ENCODE peak calls at places on chromosomes 3 and 15, in six cellular contexts. E is left lung, K is brain microvascular endothelial cell, A is heart left ventricle, B is Caco-2, P is left ventricle myocardium inferior. H is an unnamed sample.
A peak's percentile ranks its signal among the peaks of the same experiment; 100 is the strongest.

GRCh38 chr15:71357357-71357756 is 242.1 kb downstream of the THSD4 start:
- DNase-seq in E (no peak), K (no peak), A (peak; percentile 59), B (no peak), P (peak; percentile 51), H (no peak)

GRCh38 chr3:176431986-176432385 is 765.3 kb downstream of the TBL1XR1 start:
- DNase-seq in E (no peak), K (peak; percentile 25), A (no peak), B (no peak), P (no peak), H (no peak)

GRCh38 chr15:92043283-92043682 is 189.8 kb downstream of the SLCO3A1 start:
- DNase-seq in E (no peak), K (no peak), A (no peak), B (no peak), P (no peak), H (peak; percentile 52)

GRCh38 chr3:141561426-141562034 is 74.7 kb downstream of the RASA2 start:
- DNase-seq in E (no peak), K (peak; percentile 25), A (peak; percentile 24), B (peak; percentile 69), P (no peak), H (peak; percentile 70)

GRCh38 chr3:39396690-39397089 is 9.8 kb upstream of the RPSA start:
- DNase-seq in E (no peak), K (no peak), A (no peak), B (no peak), P (no peak), H (no peak)

GRCh38 chr3:53921296-53921695 is 29.6 kb upstream of the SELENOK start:
- DNase-seq in E (no peak), K (peak; percentile 6), A (no peak), B (no peak), P (no peak), H (peak; percentile 18)

GRCh38 chr3:132661120-132661519 is 991 bp downstream of the UBA5 start:
- DNase-seq in E (no peak), K (no peak), A (no peak), B (no peak), P (no peak), H (peak; percentile 20)

GRCh38 chr3:79040701-79041100 is 727.1 kb downstream of the ROBO1 start:
- DNase-seq in E (no peak), K (peak; percentile 93), A (no peak), B (no peak), P (no peak), H (peak; percentile 94)

GRCh38 chr15:69713726-69714559 is 261.3 kb downstream of the RPLP1 start:
- DNase-seq in E (no peak), K (no peak), A (no peak), B (no peak), P (no peak), H (peak; percentile 18)

GRCh38 chr3:62622553-62623174 is 249.3 kb upstream of the FEZF2 start:
- DNase-seq in E (no peak), K (peak; percentile 38), A (no peak), B (peak; percentile 44), P (no peak), H (peak; percentile 74)

GRCh38 chr15:28006116-28006911 is 92.8 kb downstream of the OCA2 start:
- DNase-seq in E (peak; percentile 28), K (no peak), A (no peak), B (no peak), P (no peak), H (peak; percentile 37)

GRCh38 chr3:156787926-156788663 is 38.1 kb upstream of the LEKR1 start:
- DNase-seq in E (no peak), K (peak; percentile 97), A (no peak), B (no peak), P (no peak), H (peak; percentile 98)

GRCh38 chr15:74170083-74170844 is 3.2 kb upstream of the ISLR start:
- DNase-seq in E (no peak), K (no peak), A (no peak), B (no peak), P (no peak), H (no peak)

GRCh38 chr3:143265501-143266070 is 146.0 kb downstream of the CHST2 start:
- DNase-seq in E (no peak), K (no peak), A (no peak), B (no peak), P (no peak), H (no peak)

GRCh38 chr15:55695432-55695831 is 47.5 kb downstream of the PRTG start:
- DNase-seq in E (no peak), K (no peak), A (no peak), B (no peak), P (no peak), H (no peak)

GRCh38 chr3:44899683-44900367 is 25.4 kb downstream of the TGM4 start:
- DNase-seq in E (no peak), K (no peak), A (no peak), B (no peak), P (no peak), H (peak; percentile 25)

GRCh38 chr3:53195602-53196574 is 34.9 kb downstream of the PRKCD start:
- DNase-seq in E (peak; percentile 91), K (no peak), A (peak; percentile 46), B (peak; percentile 65), P (peak; percentile 41), H (no peak)

GRCh38 chr15:32818758-32819405 is 101.1 kb downstream of the GREM1 start:
- DNase-seq in E (no peak), K (no peak), A (no peak), B (no peak), P (no peak), H (no peak)

GRCh38 chr3:10600159-10601125 is 95.1 kb upstream of the ATP2B2 start:
- DNase-seq in E (no peak), K (no peak), A (no peak), B (no peak), P (no peak), H (no peak)

GRCh38 chr3:30341079-30341478 is 265.3 kb upstream of the TGFBR2 start:
- DNase-seq in E (no peak), K (no peak), A (no peak), B (no peak), P (no peak), H (no peak)

GRCh38 chr3:29345923-29346322 is 65.1 kb downstream of the RBMS3 start:
- DNase-seq in E (peak; percentile 5), K (no peak), A (no peak), B (no peak), P (no peak), H (no peak)

GRCh38 chr3:126827121-126827520 is 123.1 kb downstream of the CHCHD6 start:
- DNase-seq in E (no peak), K (no peak), A (no peak), B (no peak), P (peak; percentile 54), H (no peak)

GRCh38 chr3:21477896-21478295 is 273.1 kb downstream of the ZNF385D start:
- DNase-seq in E (no peak), K (no peak), A (no peak), B (no peak), P (no peak), H (no peak)

GRCh38 chr3:57446318-57446841 is 97.8 kb downstream of the DNAH12 start:
- DNase-seq in E (no peak), K (peak; percentile 12), A (no peak), B (no peak), P (no peak), H (no peak)

GRCh38 chr3:142151240-142151639 is 1.9 kb upstream of the TFDP2 start:
- DNase-seq in E (no peak), K (no peak), A (no peak), B (no peak), P (no peak), H (no peak)

GRCh38 chr3:147378186-147378503 is 28.2 kb downstream of the ZIC4 start:
- DNase-seq in E (no peak), K (no peak), A (no peak), B (no peak), P (no peak), H (no peak)
- H3K27me3 ChIP-seq in E (peaks cover 100% of the 10 kb centered on the region), K (no peaks in the 10 kb centered on the region), A (peaks cover 97% of the 10 kb centered on the region), B (no peaks in the 10 kb centered on the region), P (peaks cover 100% of the 10 kb centered on the region), H (peaks cover 25% of the 10 kb centered on the region)

GRCh38 chr15:29593086-29593485 is 229.2 kb downstream of the TJP1 start:
- DNase-seq in E (no peak), K (no peak), A (no peak), B (no peak), P (no peak), H (no peak)

GRCh38 chr15:29589975-29590374 is 232.3 kb downstream of the TJP1 start:
- DNase-seq in E (no peak), K (no peak), A (no peak), B (no peak), P (no peak), H (no peak)

GRCh38 chr15:29596266-29596665 is 226.0 kb downstream of the TJP1 start:
- DNase-seq in E (no peak), K (peak; percentile 79), A (no peak), B (peak; percentile 21), P (no peak), H (peak; percentile 38)

DNA sequence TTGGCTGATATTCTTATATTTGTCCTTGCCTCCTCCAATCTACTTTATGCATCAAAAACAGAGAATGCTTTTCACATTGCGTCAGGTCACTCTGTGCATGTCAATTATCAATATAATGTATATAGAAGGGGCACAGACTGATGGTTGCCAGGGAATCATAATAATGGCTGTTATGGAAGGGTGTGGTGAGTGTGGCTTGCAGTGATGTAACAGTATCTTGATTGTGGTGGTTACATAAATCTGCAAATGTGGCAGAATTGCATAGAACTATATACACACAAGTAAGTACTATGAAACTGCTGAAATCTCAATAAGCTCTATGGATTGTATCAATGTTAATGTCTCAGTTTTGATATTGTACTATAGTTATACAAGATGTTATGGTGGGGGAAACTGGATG is 228.6 kb downstream of the TJP1 start:
- DNase-seq in E (no peak), K (no peak), A (no peak), B (no peak), P (no peak), H (no peak)
- H3K27me3 ChIP-seq in E (no peaks in the 10 kb centered on the region), K (no peaks in the 10 kb centered on the region), A (no peaks in the 10 kb centered on the region), B (no peaks in the 10 kb centered on the region), P (peaks cover 37% of the 10 kb centered on the region), H (no peaks in the 10 kb centered on the region)

GRCh38 chr3:187742351-187743171 is 2.7 kb downstream of the BCL6 start:
- DNase-seq in E (no peak), K (no peak), A (peak; percentile 59), B (no peak), P (peak; percentile 68), H (no peak)

GRCh38 chr3:187739561-187740445 is 5.5 kb downstream of the BCL6 start:
- DNase-seq in E (peak; percentile 95), K (peak; percentile 86), A (peak; percentile 80), B (peak; percentile 79), P (peak; percentile 80), H (peak; percentile 55)

GRCh38 chr3:187743195-187744141 is 1.8 kb downstream of the BCL6 start:
- DNase-seq in E (peak; percentile 91), K (peak; percentile 41), A (peak; percentile 76), B (peak; percentile 33), P (peak; percentile 69), H (no peak)

GRCh38 chr3:187740446-187741399 is 4.5 kb downstream of the BCL6 start:
- DNase-seq in E (peak; percentile 94), K (peak; percentile 37), A (peak; percentile 74), B (peak; percentile 76), P (peak; percentile 79), H (peak; percentile 31)

GRCh38 chr3:187741403-187742350 is 3.6 kb downstream of the BCL6 start:
- DNase-seq in E (peak; percentile 90), K (peak; percentile 70), A (peak; percentile 69), B (peak; percentile 75), P (peak; percentile 75), H (peak; percentile 69)
- H3K27me3 ChIP-seq in E (no peaks in the 10 kb centered on the region), K (no peaks in the 10 kb centered on the region), A (no peaks in the 10 kb centered on the region), B (no peaks in the 10 kb centered on the region), P (no peaks in the 10 kb centered on the region), H (no peaks in the 10 kb centered on the region)

GRCh38 chr15:60154764-60155163 is 150.7 kb downstream of the FOXB1 start:
- DNase-seq in E (no peak), K (no peak), A (no peak), B (no peak), P (no peak), H (no peak)
- H3K27me3 ChIP-seq in E (peaks cover 27% of the 10 kb centered on the region), K (no peaks in the 10 kb centered on the region), A (peaks cover 4% of the 10 kb centered on the region), B (no peaks in the 10 kb centered on the region), P (peaks cover 92% of the 10 kb centered on the region), H (peaks cover 2% of the 10 kb centered on the region)

GRCh38 chr3:50201573-50202315 is 3.3 kb upstream of the SLC38A3 start:
- DNase-seq in E (no peak), K (no peak), A (no peak), B (no peak), P (no peak), H (no peak)
- H3K27me3 ChIP-seq in E (peaks cover 84% of the 10 kb centered on the region), K (peaks cover 36% of the 10 kb centered on the region), A (peaks cover 62% of the 10 kb centered on the region), B (no peaks in the 10 kb centered on the region), P (peaks cover 76% of the 10 kb centered on the region), H (peaks cover 24% of the 10 kb centered on the region)